ENCODE peak calls at places on chromosome 2, in eight cellular contexts. One of them, this sample, is unnamed.

GRCh38 chr2:25305809-25306208 is 35.9 kb downstream of the DNMT3A start:
- DNase-seq in IMR-90: no peak
- DNase-seq in effector memory CD4-positive, alpha-beta T cell: no peak
- DNase-seq in CD8-positive, alpha-beta T cell: no peak
- DNase-seq in fibroblast of lung: no peak
- DNase-seq in uterus: no peak
- DNase-seq in neural progenitor cell: no peak
- DNase-seq in neuronal stem cell: no peak
- DNase-seq in this sample: no peak

GRCh38 chr2:41716497-41716896 is 331.3 kb upstream of the PKDCC start:
- DNase-seq in fibroblast of lung: no peak
- DNase-seq in uterus: no peak
- DNase-seq in neural progenitor cell: no peak
- DNase-seq in neuronal stem cell: no peak
- DNase-seq in CD8-positive, alpha-beta T cell: no peak
- DNase-seq in effector memory CD4-positive, alpha-beta T cell: no peak
- DNase-seq in IMR-90: no peak
- DNase-seq in this sample: no peak

GRCh38 chr2:164764996-164765395 is 76.6 kb downstream of the COBLL1 start:
- DNase-seq in effector memory CD4-positive, alpha-beta T cell: no peak
- DNase-seq in IMR-90: peak; percentile 15
- DNase-seq in neuronal stem cell: no peak
- DNase-seq in uterus: no peak
- DNase-seq in neural progenitor cell: no peak
- DNase-seq in fibroblast of lung: peak; percentile 2
- DNase-seq in CD8-positive, alpha-beta T cell: no peak
- DNase-seq in this sample: no peak

GRCh38 chr2:147511491-147511948 is 333.3 kb upstream of the ACVR2A start:
- DNase-seq in effector memory CD4-positive, alpha-beta T cell: no peak
- DNase-seq in neural progenitor cell: no peak
- DNase-seq in fibroblast of lung: peak; percentile 36
- DNase-seq in uterus: peak; percentile 68
- DNase-seq in IMR-90: no peak
- DNase-seq in CD8-positive, alpha-beta T cell: no peak
- DNase-seq in neuronal stem cell: no peak
- DNase-seq in this sample: no peak

GRCh38 chr2:161273038-161273760 is 35.0 kb upstream of the PSMD14 start:
- DNase-seq in fibroblast of lung: peak; percentile 79
- DNase-seq in IMR-90: peak; percentile 72
- DNase-seq in neural progenitor cell: peak; percentile 83
- DNase-seq in uterus: no peak
- DNase-seq in neuronal stem cell: peak; percentile 62
- DNase-seq in CD8-positive, alpha-beta T cell: no peak
- DNase-seq in effector memory CD4-positive, alpha-beta T cell: no peak
- DNase-seq in this sample: no peak

GRCh38 chr2:129192117-129192516 is 787.3 kb upstream of the RAB6C start:
- DNase-seq in IMR-90: no peak
- DNase-seq in CD8-positive, alpha-beta T cell: no peak
- DNase-seq in fibroblast of lung: no peak
- DNase-seq in neuronal stem cell: no peak
- DNase-seq in neural progenitor cell: no peak
- DNase-seq in uterus: no peak
- DNase-seq in effector memory CD4-positive, alpha-beta T cell: no peak
- DNase-seq in this sample: no peak

GRCh38 chr2:47490406-47490805 is 87.5 kb downstream of the MSH2 start:
- DNase-seq in neural progenitor cell: no peak
- DNase-seq in uterus: no peak
- DNase-seq in neuronal stem cell: no peak
- DNase-seq in CD8-positive, alpha-beta T cell: no peak
- DNase-seq in IMR-90: peak; percentile 31
- DNase-seq in effector memory CD4-positive, alpha-beta T cell: no peak
- DNase-seq in fibroblast of lung: no peak
- DNase-seq in this sample: no peak

GRCh38 chr2:235940330-235940729 is 227.9 kb downstream of the GBX2 start:
- DNase-seq in IMR-90: peak; percentile 97
- DNase-seq in effector memory CD4-positive, alpha-beta T cell: no peak
- DNase-seq in neural progenitor cell: no peak
- DNase-seq in fibroblast of lung: peak; percentile 86
- DNase-seq in neuronal stem cell: no peak
- DNase-seq in CD8-positive, alpha-beta T cell: no peak
- DNase-seq in uterus: peak; percentile 42
- DNase-seq in this sample: no peak

GRCh38 chr2:7029291-7030059 is 112.3 kb downstream of the RNF144A start:
- DNase-seq in neural progenitor cell: no peak
- DNase-seq in CD8-positive, alpha-beta T cell: no peak
- DNase-seq in fibroblast of lung: no peak
- DNase-seq in IMR-90: no peak
- DNase-seq in uterus: no peak
- DNase-seq in effector memory CD4-positive, alpha-beta T cell: no peak
- DNase-seq in neuronal stem cell: no peak
- DNase-seq in this sample: no peak

GRCh38 chr2:68645523-68645922 is 2.1 kb downstream of the PROKR1 start:
- DNase-seq in fibroblast of lung: no peak
- DNase-seq in IMR-90: peak; percentile 24
- DNase-seq in neural progenitor cell: no peak
- DNase-seq in neuronal stem cell: no peak
- DNase-seq in uterus: no peak
- DNase-seq in effector memory CD4-positive, alpha-beta T cell: no peak
- DNase-seq in CD8-positive, alpha-beta T cell: no peak
- DNase-seq in this sample: no peak

GRCh38 chr2:43269706-43270105 is 43.3 kb upstream of the ZFP36L2 start:
- DNase-seq in fibroblast of lung: peak; percentile 97
- DNase-seq in uterus: peak; percentile 67
- DNase-seq in neural progenitor cell: no peak
- DNase-seq in neuronal stem cell: no peak
- DNase-seq in CD8-positive, alpha-beta T cell: no peak
- DNase-seq in effector memory CD4-positive, alpha-beta T cell: no peak
- DNase-seq in IMR-90: peak; percentile 81
- DNase-seq in this sample: no peak

GRCh38 chr2:74099835-74100234 is 47.9 kb downstream of the BOLA3 start:
- DNase-seq in IMR-90: no peak
- DNase-seq in effector memory CD4-positive, alpha-beta T cell: no peak
- DNase-seq in neural progenitor cell: no peak
- DNase-seq in CD8-positive, alpha-beta T cell: no peak
- DNase-seq in fibroblast of lung: no peak
- DNase-seq in neuronal stem cell: no peak
- DNase-seq in uterus: no peak
- DNase-seq in this sample: no peak

GRCh38 chr2:113157108-113157896 is 16.5 kb upstream of the PSD4 start:
- DNase-seq in fibroblast of lung: peak; percentile 23
- DNase-seq in CD8-positive, alpha-beta T cell: peak; percentile 75
- DNase-seq in neuronal stem cell: no peak
- DNase-seq in IMR-90: no peak
- DNase-seq in effector memory CD4-positive, alpha-beta T cell: no peak
- DNase-seq in uterus: no peak
- DNase-seq in neural progenitor cell: peak; percentile 76
- DNase-seq in this sample: no peak

GRCh38 chr2:43685350-43685749 is 9.1 kb upstream of the C1GALT1C1L start:
- DNase-seq in neural progenitor cell: no peak
- DNase-seq in neuronal stem cell: no peak
- DNase-seq in effector memory CD4-positive, alpha-beta T cell: no peak
- DNase-seq in fibroblast of lung: no peak
- DNase-seq in IMR-90: no peak
- DNase-seq in uterus: no peak
- DNase-seq in CD8-positive, alpha-beta T cell: no peak
- DNase-seq in this sample: no peak

GRCh38 chr2:134491022-134491421 is 227.8 kb downstream of the TMEM163 start:
- DNase-seq in CD8-positive, alpha-beta T cell: no peak
- DNase-seq in IMR-90: no peak
- DNase-seq in effector memory CD4-positive, alpha-beta T cell: no peak
- DNase-seq in neural progenitor cell: no peak
- DNase-seq in fibroblast of lung: no peak
- DNase-seq in uterus: no peak
- DNase-seq in neuronal stem cell: no peak
- DNase-seq in this sample: no peak

GRCh38 chr2:147632193-147632592 is 212.6 kb upstream of the ACVR2A start:
- DNase-seq in CD8-positive, alpha-beta T cell: no peak
- DNase-seq in neural progenitor cell: no peak
- DNase-seq in neuronal stem cell: no peak
- DNase-seq in uterus: no peak
- DNase-seq in fibroblast of lung: peak; percentile 7
- DNase-seq in IMR-90: no peak
- DNase-seq in effector memory CD4-positive, alpha-beta T cell: no peak
- DNase-seq in this sample: no peak

GRCh38 chr2:73289304-73289703 is 4.0 kb downstream of the EGR4 start:
- DNase-seq in neural progenitor cell: no peak
- DNase-seq in IMR-90: no peak
- DNase-seq in effector memory CD4-positive, alpha-beta T cell: no peak
- DNase-seq in uterus: no peak
- DNase-seq in neuronal stem cell: no peak
- DNase-seq in fibroblast of lung: no peak
- DNase-seq in CD8-positive, alpha-beta T cell: no peak
- DNase-seq in this sample: no peak

GRCh38 chr2:96928277-96928781 is 58.1 kb downstream of the FAM178B start:
- DNase-seq in fibroblast of lung: no peak
- DNase-seq in uterus: peak; percentile 68
- DNase-seq in neuronal stem cell: no peak
- DNase-seq in effector memory CD4-positive, alpha-beta T cell: no peak
- DNase-seq in CD8-positive, alpha-beta T cell: no peak
- DNase-seq in IMR-90: no peak
- DNase-seq in neural progenitor cell: no peak
- DNase-seq in this sample: no peak

GRCh38 chr2:85410584-85411404 is 628 bp upstream of the CAPG start:
- DNase-seq in neuronal stem cell: no peak
- DNase-seq in IMR-90: no peak
- DNase-seq in effector memory CD4-positive, alpha-beta T cell: no peak
- DNase-seq in fibroblast of lung: no peak
- DNase-seq in CD8-positive, alpha-beta T cell: no peak
- DNase-seq in uterus: no peak
- DNase-seq in neural progenitor cell: no peak
- DNase-seq in this sample: no peak

GRCh38 chr2:119732451-119733164 is 27.1 kb upstream of the PTPN4 start:
- DNase-seq in effector memory CD4-positive, alpha-beta T cell: no peak
- DNase-seq in CD8-positive, alpha-beta T cell: no peak
- DNase-seq in uterus: no peak
- DNase-seq in neuronal stem cell: no peak
- DNase-seq in fibroblast of lung: no peak
- DNase-seq in IMR-90: no peak
- DNase-seq in neural progenitor cell: no peak
- DNase-seq in this sample: no peak

GRCh38 chr2:28009732-28010131 is 119.2 kb downstream of the BABAM2 start:
- DNase-seq in effector memory CD4-positive, alpha-beta T cell: no peak
- DNase-seq in neuronal stem cell: no peak
- DNase-seq in CD8-positive, alpha-beta T cell: no peak
- DNase-seq in neural progenitor cell: no peak
- DNase-seq in uterus: no peak
- DNase-seq in fibroblast of lung: peak; percentile 50
- DNase-seq in IMR-90: peak; percentile 15
- DNase-seq in this sample: no peak

GRCh38 chr2:97998431-97998830 is 2.7 kb upstream of the TMEM131 start:
- DNase-seq in CD8-positive, alpha-beta T cell: no peak
- DNase-seq in effector memory CD4-positive, alpha-beta T cell: no peak
- DNase-seq in IMR-90: no peak
- DNase-seq in neuronal stem cell: no peak
- DNase-seq in uterus: no peak
- DNase-seq in neural progenitor cell: no peak
- DNase-seq in fibroblast of lung: no peak
- DNase-seq in this sample: no peak
- H3K9me3 ChIP-seq in CD8-positive, alpha-beta T cell: no peaks in the 10 kb centered on the region
- H3K9me3 ChIP-seq in effector memory CD4-positive, alpha-beta T cell: no peaks in the 10 kb centered on the region
- H3K9me3 ChIP-seq in IMR-90: no peaks in the 10 kb centered on the region
- H3K9me3 ChIP-seq in neuronal stem cell: no peaks in the 10 kb centered on the region
- H3K9me3 ChIP-seq in uterus: no peaks in the 10 kb centered on the region
- H3K9me3 ChIP-seq in neural progenitor cell: no peaks in the 10 kb centered on the region
- H3K9me3 ChIP-seq in fibroblast of lung: no peaks in the 10 kb centered on the region
- H3K9me3 ChIP-seq in this sample: no peaks in the 10 kb centered on the region

DNA sequence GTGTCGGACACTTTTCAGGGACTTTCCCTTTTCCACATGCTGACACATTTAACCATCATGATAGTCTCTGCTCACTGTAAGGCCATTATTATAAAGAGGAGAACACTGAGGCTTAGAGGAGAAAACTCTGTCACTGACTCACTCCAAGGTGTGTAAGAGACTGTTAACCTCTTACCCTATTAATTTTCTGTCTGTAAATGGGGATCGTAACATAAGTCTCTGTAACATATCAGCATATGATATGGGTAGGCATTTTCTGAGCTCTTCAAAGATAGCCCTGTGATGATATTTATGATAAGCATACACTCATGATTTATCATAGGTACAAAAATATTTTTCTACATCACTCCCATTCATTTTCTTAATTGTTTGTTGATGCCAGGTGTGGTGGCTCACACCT is 36.4 kb downstream of the TMEM182 start:
- DNase-seq in IMR-90: no peak
- DNase-seq in fibroblast of lung: no peak
- DNase-seq in uterus: no peak
- DNase-seq in effector memory CD4-positive, alpha-beta T cell: no peak
- DNase-seq in neuronal stem cell: no peak
- DNase-seq in neural progenitor cell: no peak
- DNase-seq in CD8-positive, alpha-beta T cell: no peak
- DNase-seq in this sample: no peak
- H3K9me3 ChIP-seq in IMR-90: peaks cover 13% of the 10 kb centered on the region
- H3K9me3 ChIP-seq in fibroblast of lung: no peaks in the 10 kb centered on the region
- H3K9me3 ChIP-seq in uterus: no peaks in the 10 kb centered on the region
- H3K9me3 ChIP-seq in effector memory CD4-positive, alpha-beta T cell: peaks cover 13% of the 10 kb centered on the region
- H3K9me3 ChIP-seq in neuronal stem cell: peaks cover 39% of the 10 kb centered on the region
- H3K9me3 ChIP-seq in neural progenitor cell: no peaks in the 10 kb centered on the region
- H3K9me3 ChIP-seq in CD8-positive, alpha-beta T cell: peaks cover 15% of the 10 kb centered on the region
- H3K9me3 ChIP-seq in this sample: no peaks in the 10 kb centered on the region

DNA sequence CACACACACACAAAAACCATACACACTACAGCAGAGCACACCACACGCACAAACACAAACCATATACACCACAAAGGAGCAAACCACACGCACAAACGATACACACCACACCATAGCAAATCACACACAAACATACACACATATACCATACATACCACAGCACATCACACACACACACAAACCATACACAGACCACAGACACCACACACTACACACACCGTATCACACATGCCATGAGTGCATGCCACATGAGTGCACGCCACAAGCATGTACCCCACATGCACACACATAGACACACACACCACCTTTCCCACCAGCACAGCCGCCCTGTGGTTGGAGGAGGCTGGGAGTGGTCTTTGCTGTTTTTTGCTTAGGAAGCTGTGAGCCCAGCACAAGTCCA is 517.1 kb upstream of the MYT1L start:
- DNase-seq in CD8-positive, alpha-beta T cell: no peak
- DNase-seq in IMR-90: no peak
- DNase-seq in effector memory CD4-positive, alpha-beta T cell: no peak
- DNase-seq in neural progenitor cell: no peak
- DNase-seq in uterus: no peak
- DNase-seq in neuronal stem cell: no peak
- DNase-seq in fibroblast of lung: no peak
- DNase-seq in this sample: no peak
- H3K9me3 ChIP-seq in CD8-positive, alpha-beta T cell: no peaks in the 10 kb centered on the region
- H3K9me3 ChIP-seq in IMR-90: peaks cover 64% of the 10 kb centered on the region
- H3K9me3 ChIP-seq in effector memory CD4-positive, alpha-beta T cell: no peaks in the 10 kb centered on the region
- H3K9me3 ChIP-seq in neural progenitor cell: no peaks in the 10 kb centered on the region
- H3K9me3 ChIP-seq in uterus: no peaks in the 10 kb centered on the region
- H3K9me3 ChIP-seq in neuronal stem cell: no peaks in the 10 kb centered on the region
- H3K9me3 ChIP-seq in fibroblast of lung: peaks cover 7% of the 10 kb centered on the region
- H3K9me3 ChIP-seq in this sample: no peaks in the 10 kb centered on the region

DNA sequence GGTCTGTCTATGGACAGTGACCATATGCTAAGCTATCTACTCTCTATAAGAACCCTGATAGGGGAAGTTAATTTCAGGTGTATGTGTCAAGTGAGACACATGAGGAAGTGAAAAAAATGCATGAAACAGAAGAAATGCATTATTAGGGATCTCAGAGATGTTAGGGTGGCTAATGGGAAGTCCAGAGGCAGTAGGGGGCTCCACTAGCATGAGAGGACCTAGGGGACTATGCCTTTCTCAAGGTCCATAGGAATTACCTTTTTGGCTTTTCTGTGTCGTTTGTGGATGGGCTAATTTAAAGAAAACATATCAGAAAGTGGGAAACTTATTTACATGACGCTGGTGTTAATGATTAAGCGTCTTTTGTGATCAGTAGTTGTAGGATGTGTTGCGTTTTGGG is 1653.2 kb downstream of the DPP10 start:
- DNase-seq in CD8-positive, alpha-beta T cell: no peak
- DNase-seq in IMR-90: no peak
- DNase-seq in fibroblast of lung: no peak
- DNase-seq in neural progenitor cell: no peak
- DNase-seq in neuronal stem cell: no peak
- DNase-seq in uterus: no peak
- DNase-seq in effector memory CD4-positive, alpha-beta T cell: no peak
- DNase-seq in this sample: no peak
- H3K9me3 ChIP-seq in CD8-positive, alpha-beta T cell: peaks cover 4% of the 10 kb centered on the region
- H3K9me3 ChIP-seq in IMR-90: peaks cover 19% of the 10 kb centered on the region
- H3K9me3 ChIP-seq in fibroblast of lung: no peaks in the 10 kb centered on the region
- H3K9me3 ChIP-seq in neural progenitor cell: no peaks in the 10 kb centered on the region
- H3K9me3 ChIP-seq in neuronal stem cell: no peaks in the 10 kb centered on the region
- H3K9me3 ChIP-seq in uterus: no peaks in the 10 kb centered on the region
- H3K9me3 ChIP-seq in effector memory CD4-positive, alpha-beta T cell: no peaks in the 10 kb centered on the region
- H3K9me3 ChIP-seq in this sample: no peaks in the 10 kb centered on the region